ENCODE peak calls at places on chromosomes 11 and 22, in five cellular contexts. D is K562, F is kidney, E is astrocyte, P is endothelial cell of umbilical vein. M is an unnamed sample. For H3K9me3, the result is how much of the 10 kb centered on the place peaks cover.

GRCh38 chr11:120272303-120272702 is 32.4 kb downstream of the POU2F3 start:
- DNase-seq in P (peak), D (no peak), E (peak), F (no peak), M (no peak)

GRCh38 chr22:47645450-47645914 is 883.0 kb downstream of the TBC1D22A start:
- DNase-seq in D (no peak), F (no peak), E (no peak), P (no peak), M (no peak)

GRCh38 chr11:133810179-133810550 is 35.1 kb downstream of the SPATA19 start:
- DNase-seq in P (no peak), D (no peak), E (no peak), F (no peak), M (no peak)

GRCh38 chr22:47175151-47175760 is 412.8 kb downstream of the TBC1D22A start:
- DNase-seq in P (no peak), D (no peak), F (peak), E (no peak), M (no peak)

GRCh38 chr11:12007769-12008737 is at the start of gene DKK3:
- DNase-seq in P (peak), D (no peak), E (no peak), F (no peak), M (no peak)

GRCh38 chr11:28615542-28615941 is 507.4 kb downstream of the METTL15 start:
- DNase-seq in E (no peak), F (no peak), D (no peak), P (no peak), M (no peak)

GRCh38 chr11:109853156-109853776 is 239.9 kb upstream of the ZC3H12C start:
- DNase-seq in F (no peak), E (peak), P (peak), D (peak), M (peak)

GRCh38 chr11:60717956-60718355 is 6.6 kb upstream of the MS4A18 start:
- DNase-seq in F (no peak), E (no peak), P (no peak), D (no peak), M (peak)

GRCh38 chr22:42881982-42882656 is 25.0 kb upstream of the ARFGAP3 start:
- DNase-seq in D (no peak), F (no peak), P (no peak), E (no peak), M (peak)

GRCh38 chr11:15967166-15967565 is 389.2 kb downstream of the SOX6 start:
- DNase-seq in D (peak), F (no peak), E (no peak), P (peak), M (no peak)

GRCh38 chr11:23288001-23288783 is 427.9 kb upstream of the CCDC179 start:
- DNase-seq in D (no peak), P (peak), E (peak), F (no peak), M (no peak)

GRCh38 chr11:129932385-129933067 is 37.1 kb upstream of the NFRKB start:
- DNase-seq in P (no peak), D (no peak), F (no peak), E (no peak), M (no peak)

DNA sequence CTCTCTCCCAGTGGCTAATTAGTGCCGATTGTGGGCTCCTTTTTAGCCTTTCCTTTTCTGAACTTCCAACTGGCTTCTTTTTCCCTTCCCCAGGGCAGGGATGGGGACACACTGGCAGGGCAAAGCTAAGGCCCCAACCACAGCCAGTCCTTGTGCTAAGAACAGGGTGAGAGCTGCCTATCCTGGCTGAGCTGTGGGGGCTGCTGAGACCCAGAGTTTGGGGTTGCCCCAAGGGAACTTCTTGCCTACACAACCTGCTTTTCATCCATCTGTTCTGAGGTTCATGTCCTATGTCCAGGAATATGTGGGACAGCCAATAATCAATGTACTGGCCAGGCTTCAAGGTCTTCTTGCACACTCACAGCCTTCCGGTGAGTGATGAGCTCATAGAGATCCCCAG is 10.0 kb upstream of the TPBGL start:
- DNase-seq in P (no peak), F (no peak), E (no peak), D (no peak), M (no peak)
- H3K9me3 ChIP-seq in P (under half), F (under half), E (under half), D (under half), M (under half)

GRCh38 chr11:123180574-123180973 is 14.5 kb downstream of the CLMP start:
- DNase-seq in D (no peak), E (peak), P (no peak), F (no peak), M (no peak)

GRCh38 chr11:123176785-123177184 is 18.3 kb downstream of the CLMP start:
- DNase-seq in P (no peak), F (no peak), D (no peak), E (no peak), M (no peak)

GRCh38 chr11:123180166-123180565 is 14.9 kb downstream of the CLMP start:
- DNase-seq in D (no peak), P (no peak), F (no peak), E (peak), M (no peak)

GRCh38 chr11:123179571-123179970 is 15.5 kb downstream of the CLMP start:
- DNase-seq in P (no peak), E (no peak), F (no peak), D (no peak), M (no peak)

DNA sequence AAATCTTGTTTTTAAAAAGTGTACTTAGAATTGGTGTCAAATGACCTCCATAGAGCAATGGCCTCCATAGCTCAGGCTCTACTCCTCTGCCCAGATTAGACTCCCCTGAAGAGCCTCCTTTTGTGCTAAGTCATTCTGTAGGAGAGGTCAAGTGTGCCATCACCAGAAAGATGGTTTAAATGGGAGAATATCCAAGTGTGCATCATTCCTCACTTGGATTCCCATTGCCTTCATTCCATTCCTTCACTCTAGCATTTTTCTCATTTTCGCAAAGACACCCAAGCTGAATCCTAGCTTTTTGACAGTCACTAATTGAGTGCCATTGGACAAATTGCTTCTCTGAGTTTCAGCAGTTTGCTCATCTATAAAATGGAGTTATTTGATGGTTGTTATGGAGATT is 16.9 kb downstream of the CLMP start:
- DNase-seq in D (no peak), E (no peak), P (no peak), F (no peak), M (no peak)
- H3K9ac ChIP-seq in D (no peak), E (no peak), P (no peak), F (no peak), M (no peak)

GRCh38 chr11:67268036-67268683 is 1.9 kb downstream of the GRK2 start:
- DNase-seq in E (no peak), D (no peak), P (no peak), F (peak), M (peak)
- H3K27ac ChIP-seq in E (no peak), D (peak), P (no peak), F (peak), M (peak)

DNA sequence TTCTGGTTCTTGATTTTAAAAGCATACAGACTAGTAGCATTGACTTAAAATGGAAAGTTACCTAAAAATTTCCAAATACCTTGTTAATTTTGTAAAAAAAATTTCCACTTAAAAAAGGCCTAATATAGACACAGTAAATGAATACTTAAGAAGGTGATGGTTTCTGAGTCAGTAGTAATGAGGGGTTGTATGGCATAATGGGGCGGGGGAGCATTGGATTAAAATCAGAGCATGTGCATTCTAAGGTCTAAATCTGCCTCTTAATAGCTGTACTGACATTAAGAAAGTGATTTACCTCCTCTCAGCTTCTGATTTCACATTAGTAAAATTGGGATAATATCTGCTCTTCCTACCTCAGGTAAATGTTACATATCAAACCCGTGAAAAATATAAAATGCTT is 446.5 kb downstream of the AASDHPPT start:
- DNase-seq in F (no peak), E (no peak), P (no peak), D (no peak), M (no peak)
- H3K9me3 ChIP-seq in F (under half), E (under half), P (under half), D (under half), M (under half)

GRCh38 chr22:33057363-33057995 is 702 bp downstream of the SYN3 start:
- DNase-seq in D (no peak), P (no peak), E (no peak), F (no peak), M (no peak)
- H3K9ac ChIP-seq in D (no peak), P (no peak), E (no peak), F (no peak), M (no peak)

GRCh38 chr22:27754888-27755480 is 46.6 kb downstream of the MN1 start:
- DNase-seq in P (no peak), E (no peak), D (no peak), F (no peak), M (no peak)
- H3K27ac ChIP-seq in P (no peak), E (no peak), D (no peak), F (no peak), M (no peak)

GRCh38 chr11:70040869-70041501 is 37.1 kb upstream of the ANO1 start:
- DNase-seq in D (no peak), P (no peak), F (no peak), E (no peak), M (no peak)
- H3K9me3 ChIP-seq in D (under half), P (under half), F (under half), E (under half), M (under half)